ENCODE peak calls at places on chromosomes 7 and 10, in six cellular contexts. P is IMR-90, O is neuronal stem cell, R is H1, C is trophoblast cell, M is mesenchymal stem cell. I is an unnamed sample.

GRCh38 chr10:59625842-59626522 is 83.7 kb downstream of the SLC16A9 start:
- DNase-seq in P (peak), O (peak), R (peak), C (peak), M (peak), I (peak)

GRCh38 chr10:42929993-42930392 is 146.9 kb upstream of the RET start:
- DNase-seq in P (no peak), O (no peak), R (no peak), C (no peak), M (no peak), I (peak)

GRCh38 chr7:114450431-114450830 is 35.8 kb downstream of the FOXP2 start:
- DNase-seq in P (no peak), O (no peak), R (no peak), C (no peak), M (no peak), I (no peak)

GRCh38 chr7:43481905-43482678 is 100.8 kb upstream of the STK17A start:
- DNase-seq in P (peak), O (no peak), R (no peak), C (no peak), M (no peak), I (no peak)

GRCh38 chr7:23685770-23686169 is 5.8 kb downstream of the FAM221A start:
- DNase-seq in P (peak), O (no peak), R (no peak), C (no peak), M (peak), I (no peak)

GRCh38 chr10:71214641-71215160 is 2.3 kb downstream of the UNC5B start:
- DNase-seq in P (no peak), O (no peak), R (no peak), C (no peak), M (no peak), I (peak)

GRCh38 chr7:99943641-99944507 is 14.5 kb upstream of the GJC3 start:
- DNase-seq in P (no peak), O (no peak), R (peak), C (no peak), M (no peak), I (peak)

GRCh38 chr10:72310636-72311035 is 36.9 kb downstream of the DDIT4 start:
- DNase-seq in P (peak), O (no peak), R (no peak), C (peak), M (peak), I (no peak)

GRCh38 chr7:96151889-96152288 is 170.0 kb downstream of the SLC25A13 start:
- DNase-seq in P (no peak), O (no peak), R (no peak), C (no peak), M (no peak), I (no peak)

GRCh38 chr10:80137031-80137712 is 4.6 kb downstream of the PLAC9 start:
- DNase-seq in P (peak), O (no peak), R (no peak), C (no peak), M (no peak), I (no peak)

GRCh38 chr7:67343566-67343965 is 346.9 kb downstream of the TYW1 start:
- DNase-seq in P (no peak), O (no peak), R (no peak), C (no peak), M (no peak), I (no peak)

GRCh38 chr10:25890995-25891394 is 43.0 kb upstream of the MYO3A start:
- DNase-seq in P (no peak), O (no peak), R (no peak), C (no peak), M (no peak), I (no peak)

GRCh38 chr7:11831727-11832495 is at the start of gene THSD7A:
- DNase-seq in P (peak), O (peak), R (peak), C (peak), M (peak), I (peak)

GRCh38 chr7:84058311-84059076 is 136.1 kb downstream of the SEMA3A start:
- DNase-seq in P (peak), O (no peak), R (no peak), C (no peak), M (peak), I (no peak)

GRCh38 chr7:5216931-5217330 is 26.9 kb downstream of the WIPI2 start:
- DNase-seq in P (no peak), O (no peak), R (no peak), C (no peak), M (no peak), I (no peak)

GRCh38 chr7:18045171-18045570 is 17.5 kb upstream of the PRPS1L1 start:
- DNase-seq in P (no peak), O (no peak), R (no peak), C (no peak), M (no peak), I (no peak)

GRCh38 chr7:107201795-107202450 is 33.1 kb downstream of the HBP1 start:
- DNase-seq in P (peak), O (peak), R (peak), C (peak), M (peak), I (peak)

GRCh38 chr7:96199421-96199820 is 122.5 kb downstream of the SLC25A13 start:
- DNase-seq in P (peak), O (no peak), R (no peak), C (no peak), M (no peak), I (no peak)

GRCh38 chr10:58106211-58107035 is 161.3 kb downstream of the IPMK start:
- DNase-seq in P (no peak), O (no peak), R (no peak), C (no peak), M (no peak), I (no peak)

GRCh38 chr7:2360791-2361190 is 6.2 kb downstream of the EIF3B start:
- DNase-seq in P (peak), O (no peak), R (no peak), C (no peak), M (no peak), I (no peak)

GRCh38 chr7:28083159-28083997 is 97.2 kb downstream of the JAZF1 start:
- DNase-seq in P (peak), O (no peak), R (no peak), C (peak), M (peak), I (no peak)

GRCh38 chr10:4196948-4197390 is 412.0 kb upstream of the KLF6 start:
- DNase-seq in P (peak), O (no peak), R (no peak), C (no peak), M (peak), I (no peak)

GRCh38 chr7:11358637-11359036 is 385.0 kb downstream of the PHF14 start:
- DNase-seq in P (no peak), O (no peak), R (no peak), C (no peak), M (no peak), I (no peak)

GRCh38 chr7:95517870-95518269 is 32.1 kb downstream of the ASB4 start:
- DNase-seq in P (no peak), O (no peak), R (no peak), C (no peak), M (no peak), I (no peak)

GRCh38 chr7:27709137-27710075 is 30.6 kb upstream of the TAX1BP1 start:
- DNase-seq in P (peak), O (no peak), R (no peak), C (no peak), M (peak), I (no peak)

GRCh38 chr7:15396210-15397158 is 165.3 kb downstream of the AGMO start:
- DNase-seq in P (no peak), O (no peak), R (no peak), C (no peak), M (no peak), I (no peak)

GRCh38 chr7:25216837-25217236 is 11.4 kb downstream of the NPVF start:
- DNase-seq in P (peak), O (peak), R (no peak), C (peak), M (peak), I (no peak)

GRCh38 chr7:13946181-13946580 is 43.3 kb downstream of the ETV1 start:
- DNase-seq in P (peak), O (no peak), R (no peak), C (no peak), M (peak), I (no peak)

GRCh38 chr10:95517536-95518454 is 43.4 kb downstream of the SORBS1 start:
- DNase-seq in P (peak), O (no peak), R (no peak), C (no peak), M (peak), I (no peak)

GRCh38 chr7:29071203-29071804 is 75.0 kb downstream of the CPVL start:
- DNase-seq in P (no peak), O (no peak), R (no peak), C (no peak), M (no peak), I (no peak)

GRCh38 chr10:79242620-79243152 is 104.6 kb upstream of the PPIF start:
- DNase-seq in P (peak), O (peak), R (no peak), C (peak), M (peak), I (peak)

GRCh38 chr7:72492446-72492845 is 80.3 kb upstream of the CALN1 start:
- DNase-seq in P (no peak), O (no peak), R (no peak), C (no peak), M (no peak), I (no peak)

GRCh38 chr7:101171442-101171837 is 6.1 kb upstream of the VGF start:
- DNase-seq in P (no peak), O (no peak), R (no peak), C (no peak), M (no peak), I (no peak)

DNA sequence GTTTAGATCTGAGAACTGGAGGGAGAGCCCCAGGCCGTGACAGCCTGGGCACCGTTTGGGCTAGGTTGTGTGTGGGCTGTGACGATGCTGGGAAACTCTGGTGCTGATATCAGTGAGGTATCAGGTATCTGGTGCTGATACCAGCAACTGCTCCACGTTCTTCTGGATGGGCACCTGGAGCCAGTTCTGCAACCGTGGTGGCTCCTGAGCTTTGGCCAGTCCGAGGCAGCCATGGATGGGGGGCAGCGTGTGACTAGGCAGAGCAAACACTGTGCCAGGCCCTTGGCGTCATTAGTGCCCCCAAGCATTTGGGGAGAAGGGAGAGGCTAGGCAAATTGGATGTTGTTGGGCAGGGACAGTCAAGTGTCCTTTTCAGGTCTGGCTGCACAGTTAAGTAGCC is 57.9 kb downstream of the ZNF467 start:
- DNase-seq in P (no peak), O (no peak), R (no peak), C (no peak), M (no peak), I (peak)
- H3K23ac ChIP-seq in P (peak), O (peak), R (no peak), C (no peak), M (no peak), I (no peak)

GRCh38 chr10:84603971-84604370 is 275.6 kb downstream of the CCSER2 start:
- DNase-seq in P (no peak), O (no peak), R (no peak), C (no peak), M (no peak), I (no peak)
- H4K91ac ChIP-seq in P (no peak), O (no peak), R (no peak), C (no peak), M (no peak), I (no peak)

GRCh38 chr10:69759641-69760040 is 42.1 kb upstream of the COL13A1 start:
- DNase-seq in P (peak), O (no peak), R (no peak), C (no peak), M (peak), I (no peak)

GRCh38 chr10:69756279-69756678 is 45.4 kb upstream of the COL13A1 start:
- DNase-seq in P (no peak), O (no peak), R (no peak), C (no peak), M (no peak), I (no peak)

GRCh38 chr10:69758310-69758728 is 43.4 kb upstream of the COL13A1 start:
- DNase-seq in P (no peak), O (no peak), R (no peak), C (no peak), M (no peak), I (no peak)

GRCh38 chr10:69757206-69757552 is 44.5 kb upstream of the COL13A1 start:
- DNase-seq in P (no peak), O (no peak), R (no peak), C (no peak), M (no peak), I (no peak)

GRCh38 chr10:69757553-69758309 is 44.0 kb upstream of the COL13A1 start:
- DNase-seq in P (peak), O (no peak), R (no peak), C (no peak), M (peak), I (no peak)
- H3K23ac ChIP-seq in P (no peak), O (no peak), R (no peak), C (no peak), M (no peak), I (no peak)

DNA sequence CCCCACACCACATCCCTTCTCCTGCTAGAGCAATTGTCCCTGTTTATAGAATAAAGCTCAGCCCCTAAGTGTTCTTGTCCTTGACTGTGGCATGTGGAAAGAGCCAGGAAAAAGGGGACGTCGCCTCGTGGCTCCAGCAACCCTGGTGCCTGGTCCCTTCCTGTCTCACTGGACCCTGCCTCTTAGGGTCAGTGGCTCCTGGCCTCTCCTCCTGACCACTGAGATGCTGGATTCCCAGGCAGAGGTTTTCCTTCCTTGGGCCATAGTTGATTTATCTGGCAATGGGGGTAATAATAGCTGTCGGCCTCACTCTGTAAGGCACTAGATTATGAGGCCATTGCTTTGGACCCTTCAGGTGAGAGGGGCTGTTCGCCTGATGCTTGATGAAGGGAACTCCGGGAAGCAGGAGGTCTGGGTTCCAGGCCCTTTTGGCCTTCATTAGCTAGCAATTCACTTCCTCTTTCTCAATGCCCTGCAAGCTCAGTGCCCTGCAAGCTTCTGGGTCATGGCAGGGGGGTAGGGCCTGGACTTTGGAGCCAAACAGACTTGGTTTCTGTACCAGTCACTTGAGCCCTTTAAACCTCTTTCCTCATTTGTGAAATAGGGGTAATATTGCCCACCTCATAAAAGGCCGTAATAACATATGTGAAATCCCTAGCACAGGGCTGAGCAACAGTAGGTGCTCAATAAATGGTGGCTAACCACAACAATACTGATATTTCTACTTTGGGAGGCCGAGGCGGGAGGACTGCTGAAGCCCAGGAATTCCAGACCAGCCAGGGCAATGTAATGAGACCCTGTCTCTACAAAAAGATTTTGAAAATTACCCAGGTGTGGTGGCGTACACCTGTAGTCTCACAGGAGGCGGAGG is 1.1 kb downstream of the ASL start:
- DNase-seq in P (no peak), O (no peak), R (no peak), C (no peak), M (peak), I (no peak)
- H4K91ac ChIP-seq in P (peak), O (no peak), R (no peak), C (no peak), M (no peak), I (no peak)

DNA sequence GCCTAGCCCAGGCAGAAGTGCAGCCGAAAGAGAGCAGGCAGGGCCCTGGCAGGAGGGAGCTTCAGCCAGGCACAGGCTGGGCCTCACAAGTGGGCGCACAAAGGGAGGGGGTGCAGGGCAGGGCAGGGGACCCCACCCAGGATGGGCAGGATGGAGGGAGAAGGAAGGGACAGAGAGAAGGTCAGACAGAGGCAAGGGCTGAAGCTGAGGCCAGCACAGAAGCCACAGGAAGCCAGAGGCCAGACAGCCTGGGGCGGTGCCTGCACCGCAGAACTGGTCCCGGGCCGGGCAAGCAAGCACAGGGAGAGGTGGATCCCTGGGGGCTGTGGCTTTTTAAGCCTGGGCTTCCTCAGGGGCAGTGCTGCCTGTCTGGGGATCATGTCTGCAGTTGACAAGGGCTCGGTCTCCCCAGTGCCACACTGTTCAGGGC is 16.7 kb downstream of the NOS3 start:
- DNase-seq in P (no peak), O (no peak), R (no peak), C (no peak), M (no peak), I (peak)
- H3K23ac ChIP-seq in P (no peak), O (peak), R (no peak), C (no peak), M (no peak), I (no peak)

GRCh38 chr10:64762861-64763260 is 1241.7 kb downstream of the REEP3 start:
- DNase-seq in P (no peak), O (no peak), R (no peak), C (no peak), M (no peak), I (no peak)

GRCh38 chr10:64760371-64760770 is 1239.2 kb downstream of the REEP3 start:
- DNase-seq in P (no peak), O (no peak), R (no peak), C (peak), M (peak), I (no peak)
- H4K91ac ChIP-seq in P (no peak), O (no peak), R (no peak), C (no peak), M (no peak), I (no peak)

DNA sequence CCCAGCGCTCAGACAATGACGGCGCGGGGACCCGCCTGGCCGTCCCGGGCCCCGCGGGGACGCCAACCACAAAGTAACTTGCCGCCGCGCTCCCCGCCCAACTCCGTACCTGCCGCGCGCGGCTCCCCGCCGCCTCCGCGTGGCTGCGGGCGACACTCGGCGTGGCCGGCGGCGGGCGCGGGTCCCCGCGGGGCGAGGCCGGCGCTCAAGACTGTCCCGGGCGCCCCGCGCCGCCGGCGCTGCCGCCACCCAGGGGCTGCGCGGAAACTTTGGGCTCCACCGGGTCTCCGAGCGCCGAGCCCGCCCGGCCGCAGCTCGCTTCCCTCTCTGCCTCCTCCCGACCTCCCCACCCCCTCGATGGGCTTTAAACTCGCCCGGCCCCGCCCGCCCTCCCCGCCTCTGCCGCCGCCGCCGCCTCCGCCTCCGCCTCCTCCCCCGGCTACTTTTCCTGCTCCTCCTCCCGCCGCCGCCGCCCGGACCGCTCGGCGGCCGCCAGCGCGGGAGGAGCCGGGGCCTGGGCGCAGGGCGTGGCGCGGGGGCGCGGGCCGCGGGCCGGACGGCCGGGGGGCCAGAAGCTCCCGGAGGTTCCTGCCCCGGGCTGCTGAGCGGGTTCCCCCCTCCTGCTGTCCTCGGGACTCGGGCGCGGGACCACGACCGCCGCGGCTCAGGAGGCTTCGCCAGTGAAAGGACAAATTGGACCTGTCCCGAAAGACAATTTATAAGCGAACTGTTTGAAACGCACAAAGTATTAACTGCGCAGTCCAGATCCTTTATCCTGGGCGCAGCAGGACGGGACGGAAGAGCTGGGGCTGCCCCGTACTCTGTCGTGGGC is 10.6 kb upstream of the GRB10 start:
- DNase-seq in P (peak), O (peak), R (no peak), C (peak), M (peak), I (peak)
- H3K23ac ChIP-seq in P (no peak), O (peak), R (no peak), C (no peak), M (peak), I (no peak)

GRCh38 chr10:24477925-24478324 is 245.8 kb downstream of the ARHGAP21 start:
- DNase-seq in P (no peak), O (no peak), R (no peak), C (no peak), M (no peak), I (no peak)

GRCh38 chr10:24475598-24475997 is 248.1 kb downstream of the ARHGAP21 start:
- DNase-seq in P (no peak), O (no peak), R (no peak), C (peak), M (no peak), I (no peak)

GRCh38 chr10:24479806-24480205 is 243.9 kb downstream of the ARHGAP21 start:
- DNase-seq in P (no peak), O (no peak), R (no peak), C (no peak), M (no peak), I (no peak)

GRCh38 chr10:24480447-24480846 is 243.2 kb downstream of the ARHGAP21 start:
- DNase-seq in P (no peak), O (no peak), R (no peak), C (no peak), M (no peak), I (no peak)

DNA sequence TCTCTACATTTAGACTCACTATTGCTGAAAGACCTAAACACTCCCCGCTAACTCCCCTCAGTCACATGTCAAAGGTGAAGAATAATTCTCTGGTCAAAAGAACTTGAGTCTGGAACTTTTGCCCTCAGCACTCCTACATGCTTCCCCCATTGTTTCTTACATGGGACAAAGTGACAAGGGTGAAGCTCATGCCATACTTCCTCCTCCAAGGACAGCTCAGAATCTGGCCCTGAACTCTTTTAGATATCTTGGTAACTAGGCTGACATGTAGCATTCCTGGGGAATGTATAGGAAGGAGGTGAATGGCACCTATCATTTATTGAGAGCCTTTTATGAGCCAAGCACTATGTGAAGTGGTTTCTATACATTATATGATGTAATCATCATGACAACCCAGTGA is 246.8 kb downstream of the ARHGAP21 start:
- DNase-seq in P (no peak), O (no peak), R (no peak), C (peak), M (no peak), I (no peak)
- H4K91ac ChIP-seq in P (no peak), O (no peak), R (no peak), C (no peak), M (no peak), I (no peak)

I was measured in H9.